ENCODE peak calls at places on chromosomes 6 and 20, in five cellular contexts. J is mammary epithelial cell, R is IMR-90, C is GM23248, L is neuronal stem cell. H is an unnamed sample.

GRCh38 chr20:61170521-61170920 is 81.5 kb upstream of the CDH4 start:
- DNase-seq in J (no peak), R (no peak), C (no peak), L (no peak), H (no peak)

GRCh38 chr6:109318328-109318876 is 63.9 kb downstream of the CD164 start:
- DNase-seq in J (no peak), R (no peak), C (no peak), L (no peak), H (no peak)

GRCh38 chr20:63738687-63739128 is 868 bp upstream of the SLC2A4RG start:
- DNase-seq in J (no peak), R (no peak), C (peak; percentile 56), L (peak; percentile 70), H (peak; percentile 5)

GRCh38 chr6:139161817-139162284 is 27.0 kb downstream of the HECA start:
- DNase-seq in J (no peak), R (no peak), C (peak; percentile 25), L (no peak), H (no peak)

GRCh38 chr20:2299301-2299700 is 3.5 kb downstream of the TGM3 start:
- DNase-seq in J (no peak), R (no peak), C (peak; percentile 44), L (no peak), H (peak; percentile 3)

GRCh38 chr20:63283397-63284082 is 9.4 kb upstream of the COL20A1 start:
- DNase-seq in J (no peak), R (no peak), C (no peak), L (no peak), H (no peak)

GRCh38 chr20:44172572-44172950 is 14.4 kb downstream of the JPH2 start:
- DNase-seq in J (no peak), R (no peak), C (no peak), L (no peak), H (no peak)

GRCh38 chr6:143108278-143108677 is 47.6 kb downstream of the AIG1 start:
- DNase-seq in J (no peak), R (no peak), C (peak; percentile 16), L (no peak), H (peak; percentile 73)

GRCh38 chr6:98769546-98769945 is 64.8 kb upstream of the POU3F2 start:
- DNase-seq in J (peak; percentile 20), R (peak; percentile 4), C (no peak), L (no peak), H (no peak)

GRCh38 chr6:154386848-154387717 is 30.5 kb upstream of the IPCEF1 start:
- DNase-seq in J (peak; percentile 73), R (peak; percentile 97), C (peak; percentile 79), L (no peak), H (peak; percentile 89)

GRCh38 chr20:57742506-57743180 is 32.8 kb upstream of the PMEPA1 start:
- DNase-seq in J (no peak), R (no peak), C (no peak), L (no peak), H (no peak)

GRCh38 chr6:20693466-20694063 is 159.3 kb downstream of the CDKAL1 start:
- DNase-seq in J (peak; percentile 52), R (peak; percentile 37), C (peak; percentile 40), L (no peak), H (peak; percentile 19)

GRCh38 chr6:11200356-11200755 is 32.1 kb downstream of the NEDD9 start:
- DNase-seq in J (no peak), R (peak; percentile 46), C (peak; percentile 56), L (no peak), H (peak; percentile 52)

GRCh38 chr6:31272431-31272830 is 539 bp upstream of the HLA-C start:
- DNase-seq in J (no peak), R (no peak), C (peak; percentile 33), L (no peak), H (peak; percentile 34)

GRCh38 chr6:110944681-110945151 is 13.8 kb upstream of the GTF3C6 start:
- DNase-seq in J (peak; percentile 96), R (peak; percentile 93), C (peak; percentile 97), L (no peak), H (peak; percentile 66)

GRCh38 chr6:111462770-111463391 is 20.1 kb downstream of the REV3L start:
- DNase-seq in J (peak; percentile 65), R (peak; percentile 88), C (peak; percentile 67), L (no peak), H (no peak)

GRCh38 chr6:10266061-10266460 is 148.8 kb downstream of the TFAP2A start:
- DNase-seq in J (peak; percentile 92), R (no peak), C (no peak), L (no peak), H (no peak)

GRCh38 chr20:50919567-50919966 is 11.7 kb downstream of the ADNP start:
- DNase-seq in J (peak; percentile 91), R (peak; percentile 84), C (peak; percentile 89), L (no peak), H (peak; percentile 42)

GRCh38 chr6:151065027-151065815 is 174.5 kb upstream of the AKAP12 start:
- DNase-seq in J (peak; percentile 6), R (no peak), C (no peak), L (no peak), H (no peak)

GRCh38 chr6:131368077-131368911 is 204.7 kb upstream of the ARG1 start:
- DNase-seq in J (no peak), R (no peak), C (peak; percentile 76), L (no peak), H (peak; percentile 78)

GRCh38 chr6:37711331-37711924 is 13.7 kb upstream of the MDGA1 start:
- DNase-seq in J (no peak), R (no peak), C (no peak), L (no peak), H (no peak)

GRCh38 chr6:154139894-154140293 is 100.9 kb downstream of the OPRM1 start:
- DNase-seq in J (no peak), R (no peak), C (no peak), L (no peak), H (no peak)

GRCh38 chr20:1307171-1307570 is 21.8 kb downstream of the SDCBP2 start:
- DNase-seq in J (no peak), R (no peak), C (no peak), L (no peak), H (no peak)

GRCh38 chr20:37567331-37567665 is 39.6 kb upstream of the BLCAP start:
- DNase-seq in J (no peak), R (no peak), C (no peak), L (no peak), H (no peak)

GRCh38 chr6:30075094-30075986 is at the start of gene RNF39:
- DNase-seq in J (peak; percentile 79), R (no peak), C (peak; percentile 29), L (no peak), H (peak; percentile 41)

GRCh38 chr6:121442591-121442990 is 7.1 kb downstream of the GJA1 start:
- DNase-seq in J (no peak), R (no peak), C (peak; percentile 40), L (no peak), H (peak; percentile 66)

GRCh38 chr6:44076366-44077200 is 50.7 kb downstream of the MRPL14 start:
- DNase-seq in J (no peak), R (no peak), C (peak; percentile 51), L (no peak), H (no peak)

GRCh38 chr20:36150489-36150846 is 4.1 kb upstream of the EPB41L1 start:
- DNase-seq in J (no peak), R (no peak), C (no peak), L (no peak), H (no peak)

GRCh38 chr6:166540631-166541331 is 45.7 kb downstream of the RAMACL start:
- DNase-seq in J (no peak), R (peak; percentile 17), C (peak; percentile 3), L (no peak), H (no peak)

GRCh38 chr6:133609404-133610270 is 279.3 kb upstream of the TCF21 start:
- DNase-seq in J (peak; percentile 97), R (peak; percentile 100), C (peak; percentile 98), L (no peak), H (peak; percentile 92)

GRCh38 chr20:25059866-25060465 is 2.0 kb upstream of the ACSS1 start:
- DNase-seq in J (no peak), R (no peak), C (no peak), L (no peak), H (no peak)

GRCh38 chr6:56911847-56912246 is 43.1 kb upstream of the BEND6 start:
- DNase-seq in J (peak; percentile 49), R (peak; percentile 76), C (peak; percentile 73), L (no peak), H (peak; percentile 77)

GRCh38 chr20:23879811-23880374 is 345 bp upstream of the CST5 start:
- DNase-seq in J (peak; percentile 58), R (no peak), C (no peak), L (no peak), H (no peak)

GRCh38 chr20:38166707-38167233 is 1.7 kb upstream of the TGM2 start:
- DNase-seq in J (no peak), R (no peak), C (no peak), L (no peak), H (no peak)

GRCh38 chr20:19761853-19762252 is 3.8 kb downstream of the RIN2 start:
- DNase-seq in J (no peak), R (no peak), C (no peak), L (no peak), H (no peak)

GRCh38 chr6:153162172-153162571 is 31.1 kb upstream of the RGS17 start:
- DNase-seq in J (no peak), R (peak; percentile 67), C (no peak), L (no peak), H (no peak)

DNA sequence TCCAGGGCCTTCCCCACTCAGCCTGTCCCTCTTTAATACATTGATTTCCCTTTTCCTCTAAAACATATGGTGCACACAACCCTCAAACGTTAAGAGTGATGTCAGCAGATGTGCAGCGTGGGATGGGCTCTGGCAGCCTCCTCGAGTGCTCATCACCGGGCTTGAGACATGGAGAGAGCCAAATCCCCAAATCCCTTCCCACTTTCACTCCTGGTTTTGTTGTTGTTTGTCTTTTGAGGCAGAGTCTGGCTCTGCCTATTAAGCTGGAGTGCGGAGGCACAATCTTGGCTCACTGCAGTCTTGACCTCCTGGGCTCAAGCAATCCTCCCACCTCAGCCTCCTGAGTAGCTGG is 5.8 kb upstream of the PLTP start:
- DNase-seq in J (no peak), R (peak; percentile 75), C (peak; percentile 64), L (no peak), H (no peak)
- H3K9ac ChIP-seq in J (no peak overlapping the region), R (no peak overlapping the region), C (no peak overlapping the region), L (no peak overlapping the region), H (peak overlapping the region; percentile 66)

GRCh38 chr6:113476937-113477839 is 380.0 kb upstream of the MARCKS start:
- DNase-seq in J (peak; percentile 49), R (peak; percentile 40), C (peak; percentile 72), L (no peak), H (no peak)
- H3K4me3 ChIP-seq in J (no peak overlapping the region), R (no peak overlapping the region), C (no peak overlapping the region), L (no peak overlapping the region), H (peak overlapping the region; percentile 14)

GRCh38 chr6:144330017-144330416 is 44.9 kb downstream of the UTRN start:
- DNase-seq in J (no peak), R (no peak), C (no peak), L (no peak), H (no peak)
- H3K9ac ChIP-seq in J (no peak overlapping the region), R (no peak overlapping the region), C (no peak overlapping the region), L (no peak overlapping the region), H (no peak overlapping the region)

DNA sequence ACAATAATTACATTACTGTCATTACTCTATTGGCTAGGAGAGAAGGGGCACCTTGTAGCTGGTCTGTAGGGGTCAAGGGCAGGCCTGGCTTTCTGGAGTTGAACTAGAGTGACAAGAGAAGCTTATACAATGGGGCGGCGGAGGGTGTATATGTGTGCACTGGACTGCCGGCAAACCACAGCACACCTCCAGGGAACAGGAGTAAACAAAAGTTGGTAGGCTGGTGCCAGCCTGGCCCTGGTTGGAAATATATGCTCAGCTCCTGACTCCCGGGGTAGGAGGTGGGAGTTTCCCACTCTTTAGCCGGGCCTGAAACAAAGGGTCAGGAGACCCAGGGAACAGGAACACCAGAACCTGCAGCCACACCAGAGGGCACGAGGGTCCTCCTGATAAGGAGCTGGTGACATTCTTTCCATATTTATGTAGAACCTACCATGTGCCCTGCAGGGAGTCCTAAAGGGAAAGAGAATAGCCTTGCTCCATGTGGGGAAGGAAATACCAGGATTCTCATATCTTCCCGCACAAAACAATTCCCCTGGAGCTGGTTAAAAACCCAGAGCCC is 5.1 kb downstream of the C6orf132 start:
- DNase-seq in J (no peak), R (no peak), C (no peak), L (no peak), H (no peak)
- H3K4me3 ChIP-seq in J (peak overlapping the region; percentile 3), R (no peak overlapping the region), C (peak overlapping the region; percentile 35), L (peak overlapping the region; percentile 31), H (no peak overlapping the region)